ENCODE peak calls at places on chromosomes 4 and X, in four cellular contexts. One of them, this sample, is unnamed.

GRCh38 chr4:89243741-89244252 is 63.8 kb downstream of the GPRIN3 start:
- DNase-seq in psoas muscle: no peak
- DNase-seq in mucosa of descending colon: no peak
- DNase-seq in IMR-90: no peak
- DNase-seq in this sample: no peak

GRCh38 chr4:64784125-64784524 is 374.9 kb upstream of the TECRL start:
- DNase-seq in mucosa of descending colon: no peak
- DNase-seq in IMR-90: no peak
- DNase-seq in psoas muscle: no peak
- DNase-seq in this sample: peak; percentile 45

GRCh38 chr4:127601029-127601428 is 31.7 kb upstream of the INTU start:
- DNase-seq in mucosa of descending colon: no peak
- DNase-seq in psoas muscle: no peak
- DNase-seq in IMR-90: peak; percentile 43
- DNase-seq in this sample: no peak

GRCh38 chrX:130081421-130082045 is 28.8 kb downstream of the ELF4 start:
- DNase-seq in psoas muscle: peak; percentile 42
- DNase-seq in IMR-90: no peak
- DNase-seq in mucosa of descending colon: peak; percentile 8
- DNase-seq in this sample: no peak

GRCh38 chr4:127291316-127291715 is 341.4 kb upstream of the INTU start:
- DNase-seq in IMR-90: no peak
- DNase-seq in mucosa of descending colon: no peak
- DNase-seq in psoas muscle: no peak
- DNase-seq in this sample: no peak

GRCh38 chr4:182010876-182011275 is 232.3 kb upstream of the TENM3 start:
- DNase-seq in IMR-90: peak; percentile 68
- DNase-seq in psoas muscle: no peak
- DNase-seq in mucosa of descending colon: no peak
- DNase-seq in this sample: no peak

GRCh38 chr4:123547167-123547817 is 150.7 kb downstream of the SPRY1 start:
- DNase-seq in IMR-90: no peak
- DNase-seq in psoas muscle: no peak
- DNase-seq in mucosa of descending colon: peak; percentile 85
- DNase-seq in this sample: no peak

GRCh38 chr4:37279894-37280592 is 35.5 kb downstream of the NWD2 start:
- DNase-seq in mucosa of descending colon: no peak
- DNase-seq in IMR-90: no peak
- DNase-seq in psoas muscle: no peak
- DNase-seq in this sample: no peak

GRCh38 chr4:141213550-141213991 is 7.1 kb upstream of the ZNF330 start:
- DNase-seq in IMR-90: no peak
- DNase-seq in psoas muscle: no peak
- DNase-seq in mucosa of descending colon: no peak
- DNase-seq in this sample: no peak

GRCh38 chr4:15929555-15929954 is 9.0 kb downstream of the FGFBP1 start:
- DNase-seq in psoas muscle: no peak
- DNase-seq in IMR-90: no peak
- DNase-seq in mucosa of descending colon: no peak
- DNase-seq in this sample: no peak

GRCh38 chr4:114249561-114250356 is 270.3 kb upstream of the ARSJ start:
- DNase-seq in psoas muscle: no peak
- DNase-seq in mucosa of descending colon: no peak
- DNase-seq in IMR-90: no peak
- DNase-seq in this sample: no peak

GRCh38 chr4:153485860-153486259 is 19.7 kb downstream of the TMEM131L start:
- DNase-seq in IMR-90: no peak
- DNase-seq in psoas muscle: no peak
- DNase-seq in mucosa of descending colon: no peak
- DNase-seq in this sample: no peak

GRCh38 chr4:156961241-156962068 is 10.1 kb downstream of the PDGFC start:
- DNase-seq in psoas muscle: no peak
- DNase-seq in mucosa of descending colon: no peak
- DNase-seq in IMR-90: no peak
- DNase-seq in this sample: no peak
- H3K4me1 ChIP-seq in psoas muscle: peaks cover 30% of the 10 kb centered on the region
- H3K4me1 ChIP-seq in mucosa of descending colon: peaks cover 7% of the 10 kb centered on the region
- H3K4me1 ChIP-seq in IMR-90: peaks cover 20% of the 10 kb centered on the region
- H3K4me1 ChIP-seq in this sample: peaks cover 66% of the 10 kb centered on the region

GRCh38 chr4:2933566-2934076 is 29.6 kb downstream of the NOP14 start:
- DNase-seq in mucosa of descending colon: peak; percentile 60
- DNase-seq in IMR-90: no peak
- DNase-seq in psoas muscle: no peak
- DNase-seq in this sample: no peak

GRCh38 chr4:2931765-2932560 is 31.2 kb downstream of the NOP14 start:
- DNase-seq in psoas muscle: peak; percentile 81
- DNase-seq in IMR-90: no peak
- DNase-seq in mucosa of descending colon: peak; percentile 65
- DNase-seq in this sample: peak; percentile 59

GRCh38 chr4:2930821-2931764 is 32.1 kb downstream of the NOP14 start:
- DNase-seq in mucosa of descending colon: peak; percentile 63
- DNase-seq in IMR-90: no peak
- DNase-seq in psoas muscle: peak; percentile 75
- DNase-seq in this sample: no peak

GRCh38 chr4:2932951-2933565 is 30.1 kb downstream of the NOP14 start:
- DNase-seq in psoas muscle: peak; percentile 70
- DNase-seq in mucosa of descending colon: peak; percentile 42
- DNase-seq in IMR-90: no peak
- DNase-seq in this sample: no peak

GRCh38 chr4:2932561-2932950 is 30.6 kb downstream of the NOP14 start:
- DNase-seq in psoas muscle: peak; percentile 61
- DNase-seq in mucosa of descending colon: peak; percentile 38
- DNase-seq in IMR-90: no peak
- DNase-seq in this sample: no peak
- H3K4me1 ChIP-seq in psoas muscle: peaks cover 53% of the 10 kb centered on the region
- H3K4me1 ChIP-seq in mucosa of descending colon: peaks cover 34% of the 10 kb centered on the region
- H3K4me1 ChIP-seq in IMR-90: peaks cover 16% of the 10 kb centered on the region
- H3K4me1 ChIP-seq in this sample: peaks cover 19% of the 10 kb centered on the region

GRCh38 chr4:83234902-83235644 is 49.5 kb downstream of the COQ2 start:
- DNase-seq in psoas muscle: no peak
- DNase-seq in IMR-90: no peak
- DNase-seq in mucosa of descending colon: no peak
- DNase-seq in this sample: no peak
- H3K4me1 ChIP-seq in psoas muscle: no peaks in the 10 kb centered on the region
- H3K4me1 ChIP-seq in IMR-90: no peaks in the 10 kb centered on the region
- H3K4me1 ChIP-seq in mucosa of descending colon: peaks cover 5% of the 10 kb centered on the region
- H3K4me1 ChIP-seq in this sample: no peaks in the 10 kb centered on the region

DNA sequence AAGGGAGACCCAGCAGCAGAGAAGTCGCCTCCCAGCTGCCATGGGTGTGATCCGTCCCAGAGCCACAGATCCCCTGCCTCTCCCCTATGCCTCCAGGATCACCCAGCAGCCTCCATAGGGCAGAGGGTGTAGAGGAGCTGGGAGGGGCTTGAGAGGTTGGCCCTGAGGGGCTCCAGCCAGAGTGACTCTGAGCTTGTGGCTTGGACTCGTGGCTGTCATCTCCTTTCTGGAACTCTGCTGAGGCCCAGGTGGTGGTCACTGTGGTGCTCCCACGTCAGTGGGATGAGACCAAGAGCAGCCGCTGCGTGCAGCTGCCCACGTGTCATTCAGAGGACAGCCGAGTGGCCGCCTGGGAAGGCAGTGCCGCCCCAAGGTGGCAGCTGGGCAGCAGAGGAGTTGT is 4.2 kb downstream of the TACC3 start:
- DNase-seq in mucosa of descending colon: no peak
- DNase-seq in psoas muscle: peak; percentile 43
- DNase-seq in IMR-90: no peak
- DNase-seq in this sample: no peak
- H3K4me1 ChIP-seq in mucosa of descending colon: peaks cover 16% of the 10 kb centered on the region
- H3K4me1 ChIP-seq in psoas muscle: peaks cover 12% of the 10 kb centered on the region
- H3K4me1 ChIP-seq in IMR-90: peaks cover 17% of the 10 kb centered on the region
- H3K4me1 ChIP-seq in this sample: peaks cover 10% of the 10 kb centered on the region

GRCh38 chr4:68724426-68724825 is 54.0 kb upstream of the UGT2B15 start:
- DNase-seq in mucosa of descending colon: peak; percentile 69
- DNase-seq in psoas muscle: no peak
- DNase-seq in IMR-90: no peak
- DNase-seq in this sample: no peak

GRCh38 chr4:68719075-68719473 is 48.6 kb upstream of the UGT2B15 start:
- DNase-seq in IMR-90: no peak
- DNase-seq in mucosa of descending colon: no peak
- DNase-seq in psoas muscle: no peak
- DNase-seq in this sample: no peak

GRCh38 chr4:68724922-68725321 is 54.5 kb upstream of the UGT2B15 start:
- DNase-seq in IMR-90: no peak
- DNase-seq in mucosa of descending colon: no peak
- DNase-seq in psoas muscle: no peak
- DNase-seq in this sample: no peak
- H3K4me1 ChIP-seq in IMR-90: no peaks in the 10 kb centered on the region
- H3K4me1 ChIP-seq in mucosa of descending colon: peaks cover 3% of the 10 kb centered on the region
- H3K4me1 ChIP-seq in psoas muscle: no peaks in the 10 kb centered on the region
- H3K4me1 ChIP-seq in this sample: no peaks in the 10 kb centered on the region

DNA sequence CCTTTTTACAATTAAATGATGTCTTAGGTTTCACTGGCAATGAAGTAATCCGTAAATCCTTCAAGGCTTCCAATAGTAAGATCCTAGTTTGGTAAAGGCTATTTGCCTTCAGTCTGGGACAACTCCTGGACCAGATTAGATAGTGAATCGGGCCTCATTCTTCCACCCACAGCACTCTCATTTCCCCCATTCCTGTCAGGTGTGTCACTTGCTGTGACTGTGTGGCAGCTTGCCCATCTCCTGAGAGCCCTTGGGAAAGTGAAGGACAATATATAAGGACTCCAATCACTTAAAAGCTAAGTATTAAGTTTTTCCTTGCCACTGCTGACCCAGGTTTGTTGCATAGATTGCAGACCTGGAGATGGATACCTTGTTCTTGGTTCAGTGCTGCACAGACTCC is 3.3 kb upstream of the GASK1B start:
- DNase-seq in psoas muscle: no peak
- DNase-seq in IMR-90: peak; percentile 57
- DNase-seq in mucosa of descending colon: no peak
- DNase-seq in this sample: no peak
- H3K4me1 ChIP-seq in psoas muscle: peaks cover 4% of the 10 kb centered on the region
- H3K4me1 ChIP-seq in IMR-90: peaks cover 9% of the 10 kb centered on the region
- H3K4me1 ChIP-seq in mucosa of descending colon: peaks cover 13% of the 10 kb centered on the region
- H3K4me1 ChIP-seq in this sample: peaks cover 5% of the 10 kb centered on the region

GRCh38 chr4:142326181-142326580 is 519.9 kb downstream of the INPP4B start:
- DNase-seq in IMR-90: no peak
- DNase-seq in psoas muscle: no peak
- DNase-seq in mucosa of descending colon: no peak
- DNase-seq in this sample: no peak
- H3K4me1 ChIP-seq in IMR-90: peaks cover 4% of the 10 kb centered on the region
- H3K4me1 ChIP-seq in psoas muscle: no peaks in the 10 kb centered on the region
- H3K4me1 ChIP-seq in mucosa of descending colon: no peaks in the 10 kb centered on the region
- H3K4me1 ChIP-seq in this sample: no peaks in the 10 kb centered on the region

GRCh38 chr4:76214269-76214628 is 625 bp upstream of the SCARB2 start:
- DNase-seq in IMR-90: no peak
- DNase-seq in mucosa of descending colon: no peak
- DNase-seq in psoas muscle: no peak
- DNase-seq in this sample: no peak

GRCh38 chr4:76211769-76212168 is 1.9 kb downstream of the SCARB2 start:
- DNase-seq in psoas muscle: no peak
- DNase-seq in mucosa of descending colon: no peak
- DNase-seq in IMR-90: no peak
- DNase-seq in this sample: peak; percentile 0

GRCh38 chr4:76212301-76212700 is 1.3 kb downstream of the SCARB2 start:
- DNase-seq in psoas muscle: no peak
- DNase-seq in mucosa of descending colon: no peak
- DNase-seq in IMR-90: no peak
- DNase-seq in this sample: no peak

GRCh38 chr4:76213415-76214268 is at the start of gene SCARB2:
- DNase-seq in mucosa of descending colon: peak; percentile 93
- DNase-seq in IMR-90: peak; percentile 84
- DNase-seq in psoas muscle: peak; percentile 94
- DNase-seq in this sample: peak; percentile 59

DNA sequence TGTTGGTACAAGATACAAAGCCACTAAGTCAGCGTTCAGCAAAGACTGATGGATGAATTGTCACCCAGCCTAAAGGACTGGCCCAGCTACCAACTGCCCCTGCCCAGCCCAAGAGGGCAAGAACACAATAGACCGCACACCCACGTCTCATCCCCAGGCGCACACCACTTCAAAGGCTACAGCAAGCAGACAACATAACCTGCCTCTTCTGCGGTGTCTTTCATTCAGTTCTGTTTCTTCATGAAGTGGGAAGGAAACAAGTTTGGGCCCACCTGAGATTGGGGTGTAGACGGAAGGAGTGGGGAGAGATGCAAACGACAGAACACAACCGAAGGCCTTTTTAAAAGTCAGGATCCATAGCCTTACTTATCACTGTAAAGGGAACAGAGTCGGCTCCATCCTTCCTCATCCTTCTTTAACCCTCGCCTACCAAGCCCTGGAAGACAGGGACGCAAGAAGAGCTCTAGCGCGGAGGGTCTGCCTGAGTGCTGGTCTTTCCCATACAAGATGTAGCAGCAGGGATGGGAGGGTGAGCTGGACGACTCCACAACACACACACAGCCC is 691 bp downstream of the SCARB2 start:
- DNase-seq in psoas muscle: no peak
- DNase-seq in IMR-90: peak; percentile 61
- DNase-seq in mucosa of descending colon: peak; percentile 60
- DNase-seq in this sample: peak; percentile 44
- H3K4me1 ChIP-seq in psoas muscle: peaks cover 71% of the 10 kb centered on the region
- H3K4me1 ChIP-seq in IMR-90: peaks cover 11% of the 10 kb centered on the region
- H3K4me1 ChIP-seq in mucosa of descending colon: peaks cover 79% of the 10 kb centered on the region
- H3K4me1 ChIP-seq in this sample: peaks cover 22% of the 10 kb centered on the region

This sample was measured in A673.